ENCODE peak calls at places on chromosomes 4 and X, in six cellular contexts. O is HT1080; L is stimulated activated CD8-positive, alpha-beta memory T cell treated with anti-CD3 and anti-CD28 coated beads, Interleukin-4, amount 100 ng/mL, for 1 hour; V is Right ventricle myocardium superior; T is T-helper 2 cell; A is epithelial cell of esophagus. J is an unnamed sample.

GRCh38 chr4:159410076-159410777 is 307.3 kb downstream of the RAPGEF2 start:
- DNase-seq in O (peak), L (no peak), V (no peak), T (no peak), A (peak), J (no peak)

GRCh38 chr4:22348410-22348809 is 167.5 kb downstream of the ADGRA3 start:
- DNase-seq in O (no peak), L (no peak), V (no peak), T (no peak), A (no peak), J (no peak)

GRCh38 chrX:120769576-120770341 is 105.9 kb downstream of the CT47B1 start:
- DNase-seq in O (peak), L (no peak), V (no peak), T (peak), A (peak), J (no peak)

GRCh38 chrX:2696698-2697215 is 5.7 kb downstream of the CD99 start:
- DNase-seq in O (peak), L (peak), V (no peak), T (peak), A (peak), J (no peak)

GRCh38 chr4:1200425-1201035 is 28.1 kb upstream of the SPON2 start:
- DNase-seq in O (peak), L (no peak), V (peak), T (peak), A (no peak), J (peak)

GRCh38 chrX:13506574-13506973 is 62.8 kb upstream of the EGFL6 start:
- DNase-seq in O (peak), L (no peak), V (peak), T (peak), A (peak), J (peak)

GRCh38 chr4:121472937-121473721 is 92.3 kb upstream of the QRFPR start:
- DNase-seq in O (no peak), L (no peak), V (no peak), T (peak), A (no peak), J (no peak)

GRCh38 chr4:89117115-89117514 is 5.8 kb downstream of the TIGD2 start:
- DNase-seq in O (no peak), L (no peak), V (no peak), T (no peak), A (no peak), J (no peak)

GRCh38 chr4:119337010-119337409 is 15.1 kb upstream of the FABP2 start:
- DNase-seq in O (no peak), L (no peak), V (no peak), T (no peak), A (no peak), J (no peak)

GRCh38 chrX:71514367-71515038 is 18.4 kb upstream of the OGT start:
- DNase-seq in O (no peak), L (no peak), V (no peak), T (peak), A (no peak), J (no peak)

GRCh38 chr4:107044170-107044569 is 8.1 kb upstream of the DKK2 start:
- DNase-seq in O (no peak), L (no peak), V (no peak), T (no peak), A (peak), J (no peak)

GRCh38 chr4:56655209-56655626 is 25.9 kb downstream of the HOPX start:
- DNase-seq in O (no peak), L (no peak), V (peak), T (no peak), A (peak), J (no peak)

GRCh38 chrX:152912121-152912520 is 14.3 kb downstream of the ZNF185 start:
- DNase-seq in O (no peak), L (no peak), V (no peak), T (peak), A (no peak), J (peak)

GRCh38 chrX:130810561-130810960 is 92.4 kb downstream of the ENOX2 start:
- DNase-seq in O (no peak), L (no peak), V (no peak), T (no peak), A (no peak), J (peak)

GRCh38 chr4:148716361-148717063 is 274.3 kb upstream of the NR3C2 start:
- DNase-seq in O (peak), L (no peak), V (no peak), T (no peak), A (no peak), J (no peak)

GRCh38 chrX:1807301-1807731 is 192.5 kb downstream of the ASMT start:
- DNase-seq in O (peak), L (no peak), V (no peak), T (no peak), A (no peak), J (no peak)

GRCh38 chr4:22389240-22389871 is 126.5 kb downstream of the ADGRA3 start:
- DNase-seq in O (peak), L (no peak), V (no peak), T (peak), A (peak), J (no peak)

GRCh38 chrX:151488677-151489076 is 74.8 kb upstream of the PASD1 start:
- DNase-seq in O (peak), L (no peak), V (no peak), T (peak), A (peak), J (no peak)

GRCh38 chr4:38948551-38948950 is 80.9 kb downstream of the FAM114A1 start:
- DNase-seq in O (peak), L (no peak), V (no peak), T (peak), A (peak), J (no peak)

GRCh38 chrX:151004085-151004484 is 20.9 kb downstream of the HMGB3 start:
- DNase-seq in O (no peak), L (no peak), V (no peak), T (no peak), A (no peak), J (no peak)

GRCh38 chr4:27387706-27388105 is 527.1 kb downstream of the STIM2 start:
- DNase-seq in O (no peak), L (no peak), V (no peak), T (no peak), A (no peak), J (no peak)

J was measured in aorta.